ENCODE peak calls at places on chromosome 5, in ten cellular contexts. S, B, Z, E, Q, U, Y, W, P and L are unnamed samples.

GRCh38 chr5:135216072-135216812 is 182.2 kb upstream of the PITX1 start:
- DNase-seq in W (no peak), S (no peak), E (no peak), B (no peak), Z (no peak), Q (no peak), U (no peak), P (no peak), Y (no peak), L (no peak)

GRCh38 chr5:10457682-10458574 is 16.2 kb downstream of the ROPN1L start:
- DNase-seq in U (peak; percentile 27), Q (no peak), Y (no peak), E (peak; percentile 41), Z (peak; percentile 37), P (peak; percentile 50), W (no peak), B (no peak), S (no peak), L (no peak)

GRCh38 chr5:68049053-68049713 is 166.4 kb upstream of the PIK3R1 start:
- DNase-seq in U (no peak), Q (no peak), B (no peak), Y (no peak), W (no peak), Z (no peak), S (no peak), E (no peak), P (no peak), L (no peak)

GRCh38 chr5:125559296-125559695 is 812.9 kb upstream of the ZNF608 start:
- DNase-seq in E (no peak), Z (no peak), S (no peak), W (no peak), Q (peak; percentile 65), B (peak; percentile 99), P (no peak), U (no peak), Y (no peak), L (no peak)

GRCh38 chr5:56155992-56156584 is 77.0 kb downstream of the ANKRD55 start:
- DNase-seq in B (no peak), S (no peak), E (no peak), Y (peak; percentile 23), Q (no peak), P (no peak), U (no peak), Z (no peak), W (no peak), L (no peak)

GRCh38 chr5:122844136-122844915 is 1.1 kb upstream of the SNX24 start:
- DNase-seq in W (no peak), E (no peak), Y (peak; percentile 30), Q (no peak), U (no peak), Z (no peak), P (peak; percentile 3), B (no peak), S (no peak), L (peak; percentile 18)

GRCh38 chr5:178561746-178562264 is 28.4 kb downstream of the COL23A1 start:
- DNase-seq in Q (no peak), Y (no peak), B (no peak), E (no peak), P (no peak), W (no peak), U (no peak), Z (no peak), S (no peak), L (no peak)

GRCh38 chr5:112737472-112738179 is at the start of gene APC:
- DNase-seq in W (peak; percentile 63), Z (peak; percentile 86), S (peak; percentile 92), Q (peak; percentile 17), B (peak; percentile 87), Y (peak; percentile 12), P (peak; percentile 92), E (peak; percentile 90), U (peak; percentile 86), L (peak; percentile 82)

GRCh38 chr5:56683281-56683680 is 132.1 kb upstream of the MAP3K1 start:
- DNase-seq in W (no peak), S (no peak), B (no peak), P (no peak), Y (no peak), Z (no peak), E (no peak), Q (no peak), U (no peak), L (no peak)

GRCh38 chr5:32520995-32521394 is 64.4 kb upstream of the SUB1 start:
- DNase-seq in P (no peak), Q (no peak), W (no peak), U (no peak), Z (no peak), E (no peak), B (peak; percentile 29), S (no peak), Y (no peak), L (no peak)

GRCh38 chr5:138911441-138911840 is 36.3 kb upstream of the LRRTM2 start:
- DNase-seq in E (no peak), W (no peak), S (no peak), U (no peak), Z (no peak), B (no peak), Y (no peak), Q (peak; percentile 19), P (no peak), L (no peak)

GRCh38 chr5:78639811-78640210 is 8.8 kb downstream of the LHFPL2 start:
- DNase-seq in U (no peak), P (no peak), B (no peak), W (no peak), Y (no peak), E (no peak), S (no peak), Z (no peak), Q (no peak), L (no peak)

GRCh38 chr5:173778784-173779304 is 109.3 kb upstream of the CPEB4 start:
- DNase-seq in Q (no peak), E (no peak), P (no peak), B (peak; percentile 59), W (no peak), Z (no peak), Y (no peak), U (no peak), S (no peak), L (no peak)

GRCh38 chr5:173629628-173630027 is 13.2 kb upstream of the BOD1 start:
- DNase-seq in B (no peak), E (no peak), S (peak; percentile 31), Z (no peak), W (peak; percentile 34), U (peak; percentile 47), Q (no peak), Y (no peak), P (peak; percentile 60), L (peak; percentile 58)

GRCh38 chr5:113274836-113275414 is 159.9 kb downstream of the TSSK1B start:
- DNase-seq in Z (no peak), B (no peak), P (no peak), U (peak; percentile 34), E (no peak), S (no peak), Y (no peak), W (no peak), Q (no peak), L (no peak)

DNA sequence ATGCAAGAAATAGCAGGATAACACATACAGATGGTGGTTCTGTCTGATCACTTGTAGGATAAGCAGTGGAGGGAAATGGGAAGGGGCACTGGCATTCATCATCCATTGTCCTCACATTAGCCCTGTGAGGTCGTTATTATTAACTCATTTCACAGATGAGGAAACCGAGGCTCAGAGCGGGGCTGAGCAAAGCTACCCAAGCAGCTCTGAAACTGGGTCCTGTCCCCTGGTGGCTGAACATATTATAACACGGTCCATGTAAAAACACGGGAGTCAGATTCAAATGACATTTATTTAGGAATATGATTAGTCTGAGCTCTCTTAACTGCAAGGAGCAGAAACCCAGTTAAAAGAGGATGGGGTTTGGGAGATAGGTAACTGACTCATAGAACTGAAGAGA is 43.1 kb downstream of the HRH2 start:
- DNase-seq in Z (no peak), B (no peak), W (no peak), Q (no peak), Y (no peak), S (no peak), P (no peak), E (no peak), U (no peak), L (no peak)
- TF ChIP-seq CTCF in Z (peak; percentile 10), B (no peak), W (peak; percentile 50), Q (no peak), Y (peak; percentile 44), S (peak; percentile 58), P (peak; percentile 65), E (peak; percentile 13), U (peak; percentile 31), L (peak; percentile 29)

GRCh38 chr5:180799902-180800801 is 2.5 kb downstream of the MGAT1 start:
- DNase-seq in U (no peak), W (no peak), Q (no peak), Y (no peak), B (peak; percentile 86), Z (peak; percentile 13), E (no peak), P (no peak), S (no peak), L (no peak)
- TF ChIP-seq CTCF in U (no peak), W (no peak), Q (peak; percentile 1), Y (peak; percentile 16), B (no peak), Z (peak; percentile 5), E (no peak), P (no peak), S (no peak), L (no peak)

GRCh38 chr5:90135979-90136378 is 273.6 kb downstream of the CETN3 start:
- DNase-seq in E (no peak), Y (no peak), P (peak; percentile 45), Q (no peak), Z (no peak), W (peak; percentile 43), S (peak; percentile 2), U (peak; percentile 35), B (no peak), L (no peak)
- TF ChIP-seq CTCF in E (no peak), Y (peak; percentile 22), P (peak; percentile 65), Q (no peak), Z (no peak), W (peak; percentile 98), S (no peak), U (peak; percentile 47), B (no peak), L (peak; percentile 54)

GRCh38 chr5:140221697-140222223 is 46.8 kb downstream of the CYSTM1 start:
- DNase-seq in Q (peak; percentile 58), P (no peak), W (no peak), Z (no peak), S (no peak), E (no peak), U (no peak), Y (peak; percentile 41), B (peak; percentile 93), L (peak; percentile 53)

GRCh38 chr5:140217299-140218026 is 42.5 kb downstream of the CYSTM1 start:
- DNase-seq in U (no peak), Z (no peak), E (no peak), B (no peak), W (no peak), P (no peak), Q (no peak), S (no peak), Y (no peak), L (no peak)

GRCh38 chr5:140220698-140221064 is 45.7 kb downstream of the CYSTM1 start:
- DNase-seq in U (no peak), Y (no peak), S (no peak), Z (no peak), P (no peak), Q (no peak), B (no peak), E (no peak), W (no peak), L (no peak)

GRCh38 chr5:140220032-140220697 is 45.2 kb downstream of the CYSTM1 start:
- DNase-seq in B (peak; percentile 66), Z (no peak), U (no peak), Y (no peak), W (no peak), P (no peak), Q (no peak), S (no peak), E (no peak), L (peak; percentile 32)

GRCh38 chr5:140219068-140219971 is 44.3 kb downstream of the CYSTM1 start:
- DNase-seq in W (no peak), Y (no peak), E (no peak), Z (no peak), P (no peak), B (no peak), U (no peak), S (no peak), Q (no peak), L (no peak)
- TF ChIP-seq CTCF in W (no peak), Y (no peak), E (no peak), Z (no peak), P (no peak), B (no peak), U (no peak), S (no peak), Q (no peak), L (no peak)